ENCODE peak calls at places on chromosomes 1 and 21, in nine cellular contexts. One of them, this sample, is unnamed.

GRCh38 chr1:109438798-109439297 is 12.6 kb upstream of the PSMA5 start:
- DNase-seq in aorta: no peak
- DNase-seq in heart right ventricle: peak; percentile 36
- DNase-seq in left ventricle myocardium inferior: no peak
- DNase-seq in CD4-positive, CD25-positive, alpha-beta regulatory T cell: peak; percentile 2
- DNase-seq in body of pancreas: no peak
- DNase-seq in adipocyte: peak; percentile 77
- DNase-seq in iPS DF 6.9: no peak
- DNase-seq in small intestine: no peak
- DNase-seq in this sample: no peak

GRCh38 chr1:155003227-155003765 is 694 bp downstream of the ZBTB7B start:
- DNase-seq in aorta: no peak
- DNase-seq in heart right ventricle: no peak
- DNase-seq in left ventricle myocardium inferior: no peak
- DNase-seq in CD4-positive, CD25-positive, alpha-beta regulatory T cell: no peak
- DNase-seq in body of pancreas: peak; percentile 57
- DNase-seq in adipocyte: peak; percentile 58
- DNase-seq in iPS DF 6.9: no peak
- DNase-seq in small intestine: no peak
- DNase-seq in this sample: no peak

GRCh38 chr1:40665335-40666171 is at the start of gene RIMS3:
- DNase-seq in aorta: peak; percentile 87
- DNase-seq in heart right ventricle: peak; percentile 62
- DNase-seq in left ventricle myocardium inferior: peak; percentile 81
- DNase-seq in CD4-positive, CD25-positive, alpha-beta regulatory T cell: peak; percentile 78
- DNase-seq in body of pancreas: peak; percentile 83
- DNase-seq in adipocyte: peak; percentile 88
- DNase-seq in iPS DF 6.9: no peak
- DNase-seq in small intestine: peak; percentile 75
- DNase-seq in this sample: peak; percentile 90

GRCh38 chr1:182129398-182129797 is 67.9 kb upstream of the ZNF648 start:
- DNase-seq in aorta: no peak
- DNase-seq in heart right ventricle: no peak
- DNase-seq in left ventricle myocardium inferior: no peak
- DNase-seq in CD4-positive, CD25-positive, alpha-beta regulatory T cell: no peak
- DNase-seq in body of pancreas: peak; percentile 64
- DNase-seq in adipocyte: no peak
- DNase-seq in iPS DF 6.9: no peak
- DNase-seq in small intestine: no peak
- DNase-seq in this sample: no peak

GRCh38 chr1:37477198-37477931 is 3.0 kb downstream of the ZC3H12A start:
- DNase-seq in aorta: peak; percentile 76
- DNase-seq in heart right ventricle: no peak
- DNase-seq in left ventricle myocardium inferior: no peak
- DNase-seq in CD4-positive, CD25-positive, alpha-beta regulatory T cell: peak; percentile 63
- DNase-seq in body of pancreas: peak; percentile 74
- DNase-seq in adipocyte: peak; percentile 45
- DNase-seq in iPS DF 6.9: no peak
- DNase-seq in small intestine: peak; percentile 82
- DNase-seq in this sample: peak; percentile 62

GRCh38 chr1:1148569-1148968 is 25.1 kb upstream of the TTLL10 start:
- DNase-seq in aorta: no peak
- DNase-seq in heart right ventricle: no peak
- DNase-seq in left ventricle myocardium inferior: no peak
- DNase-seq in CD4-positive, CD25-positive, alpha-beta regulatory T cell: no peak
- DNase-seq in body of pancreas: no peak
- DNase-seq in adipocyte: no peak
- DNase-seq in iPS DF 6.9: no peak
- DNase-seq in small intestine: no peak
- DNase-seq in this sample: no peak

GRCh38 chr1:38071530-38072266 is 25.1 kb upstream of the POU3F1 start:
- DNase-seq in aorta: no peak
- DNase-seq in heart right ventricle: no peak
- DNase-seq in left ventricle myocardium inferior: no peak
- DNase-seq in CD4-positive, CD25-positive, alpha-beta regulatory T cell: peak; percentile 34
- DNase-seq in body of pancreas: no peak
- DNase-seq in adipocyte: peak; percentile 6
- DNase-seq in iPS DF 6.9: no peak
- DNase-seq in small intestine: peak; percentile 11
- DNase-seq in this sample: no peak

GRCh38 chr21:43206231-43207042 is 37.6 kb downstream of the CRYAA start:
- DNase-seq in aorta: no peak
- DNase-seq in heart right ventricle: no peak
- DNase-seq in left ventricle myocardium inferior: no peak
- DNase-seq in CD4-positive, CD25-positive, alpha-beta regulatory T cell: no peak
- DNase-seq in body of pancreas: peak; percentile 5
- DNase-seq in adipocyte: no peak
- DNase-seq in iPS DF 6.9: no peak
- DNase-seq in small intestine: no peak
- DNase-seq in this sample: peak; percentile 5

DNA sequence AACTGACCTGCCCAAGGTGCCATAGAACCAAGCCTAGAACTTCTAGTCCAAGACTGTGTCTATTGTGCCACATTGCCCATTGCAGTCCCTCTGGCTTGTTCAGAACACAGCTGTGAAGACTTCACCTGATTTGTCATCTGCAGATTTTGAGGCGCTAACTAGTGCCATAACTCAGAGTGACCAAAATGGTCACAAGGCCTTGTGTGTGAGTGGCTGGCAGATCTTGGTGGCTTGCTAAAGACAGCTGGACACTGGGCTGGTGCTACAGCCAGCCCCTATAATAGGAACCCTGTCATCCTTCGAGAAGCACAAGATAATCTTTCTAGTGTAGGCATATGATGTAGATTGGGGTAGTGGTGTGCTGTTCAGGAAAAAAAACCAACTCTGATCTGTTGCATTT is 63.7 kb upstream of the IFNLR1 start:
- DNase-seq in aorta: no peak
- DNase-seq in heart right ventricle: no peak
- DNase-seq in left ventricle myocardium inferior: no peak
- DNase-seq in CD4-positive, CD25-positive, alpha-beta regulatory T cell: no peak
- DNase-seq in body of pancreas: no peak
- DNase-seq in adipocyte: no peak
- DNase-seq in iPS DF 6.9: no peak
- DNase-seq in small intestine: no peak
- DNase-seq in this sample: no peak
- H3K4me3 ChIP-seq in aorta: no peak overlapping the region
- H3K4me3 ChIP-seq in heart right ventricle: no peak overlapping the region
- H3K4me3 ChIP-seq in left ventricle myocardium inferior: no peak overlapping the region
- H3K4me3 ChIP-seq in CD4-positive, CD25-positive, alpha-beta regulatory T cell: no peak overlapping the region
- H3K4me3 ChIP-seq in body of pancreas: no peak overlapping the region
- H3K4me3 ChIP-seq in adipocyte: no peak overlapping the region
- H3K4me3 ChIP-seq in iPS DF 6.9: no peak overlapping the region
- H3K4me3 ChIP-seq in small intestine: no peak overlapping the region
- H3K4me3 ChIP-seq in this sample: no peak overlapping the region

GRCh38 chr1:177756161-177756560 is 213.7 kb downstream of the SEC16B start:
- DNase-seq in aorta: no peak
- DNase-seq in heart right ventricle: no peak
- DNase-seq in left ventricle myocardium inferior: no peak
- DNase-seq in CD4-positive, CD25-positive, alpha-beta regulatory T cell: no peak
- DNase-seq in body of pancreas: no peak
- DNase-seq in adipocyte: no peak
- DNase-seq in iPS DF 6.9: no peak
- DNase-seq in small intestine: no peak
- DNase-seq in this sample: no peak

GRCh38 chr1:177748080-177748801 is 221.6 kb downstream of the SEC16B start:
- DNase-seq in aorta: no peak
- DNase-seq in heart right ventricle: no peak
- DNase-seq in left ventricle myocardium inferior: no peak
- DNase-seq in CD4-positive, CD25-positive, alpha-beta regulatory T cell: no peak
- DNase-seq in body of pancreas: no peak
- DNase-seq in adipocyte: no peak
- DNase-seq in iPS DF 6.9: no peak
- DNase-seq in small intestine: no peak
- DNase-seq in this sample: no peak

GRCh38 chr1:177754607-177755006 is 215.3 kb downstream of the SEC16B start:
- DNase-seq in aorta: no peak
- DNase-seq in heart right ventricle: no peak
- DNase-seq in left ventricle myocardium inferior: no peak
- DNase-seq in CD4-positive, CD25-positive, alpha-beta regulatory T cell: no peak
- DNase-seq in body of pancreas: no peak
- DNase-seq in adipocyte: no peak
- DNase-seq in iPS DF 6.9: no peak
- DNase-seq in small intestine: no peak
- DNase-seq in this sample: no peak

DNA sequence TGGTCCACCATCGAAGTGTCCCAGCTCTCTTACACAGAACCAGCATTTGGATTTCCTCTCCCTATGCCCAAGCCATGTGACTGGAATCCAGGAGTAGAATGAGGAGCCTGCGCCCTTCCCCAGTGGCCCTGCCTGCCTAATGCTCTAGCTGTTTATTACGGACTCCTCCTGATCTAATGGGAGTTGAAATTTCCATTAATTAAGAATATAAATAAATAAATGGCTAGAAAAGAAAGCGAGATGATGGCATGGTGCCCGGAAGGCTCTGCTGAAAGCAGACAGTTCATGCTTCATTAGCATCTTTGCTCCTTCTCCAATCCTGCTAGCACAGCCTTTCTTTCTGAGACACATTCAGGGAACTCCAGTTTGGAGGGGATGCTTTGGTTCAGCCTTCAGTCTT is 216.2 kb downstream of the SEC16B start:
- DNase-seq in aorta: no peak
- DNase-seq in heart right ventricle: no peak
- DNase-seq in left ventricle myocardium inferior: no peak
- DNase-seq in CD4-positive, CD25-positive, alpha-beta regulatory T cell: no peak
- DNase-seq in body of pancreas: no peak
- DNase-seq in adipocyte: no peak
- DNase-seq in iPS DF 6.9: no peak
- DNase-seq in small intestine: no peak
- DNase-seq in this sample: no peak
- H3K4me1 ChIP-seq in aorta: no peaks in the 10 kb centered on the region
- H3K4me1 ChIP-seq in heart right ventricle: no peaks in the 10 kb centered on the region
- H3K4me1 ChIP-seq in left ventricle myocardium inferior: no peaks in the 10 kb centered on the region
- H3K4me1 ChIP-seq in CD4-positive, CD25-positive, alpha-beta regulatory T cell: no peaks in the 10 kb centered on the region
- H3K4me1 ChIP-seq in body of pancreas: no peaks in the 10 kb centered on the region
- H3K4me1 ChIP-seq in adipocyte: no peaks in the 10 kb centered on the region
- H3K4me1 ChIP-seq in iPS DF 6.9: peaks cover 2% of the 10 kb centered on the region
- H3K4me1 ChIP-seq in small intestine: no peaks in the 10 kb centered on the region
- H3K4me1 ChIP-seq in this sample: no peaks in the 10 kb centered on the region

GRCh38 chr1:10530281-10530740 is 55.6 kb downstream of the PEX14 start:
- DNase-seq in aorta: no peak
- DNase-seq in heart right ventricle: no peak
- DNase-seq in left ventricle myocardium inferior: peak; percentile 23
- DNase-seq in CD4-positive, CD25-positive, alpha-beta regulatory T cell: no peak
- DNase-seq in body of pancreas: peak; percentile 60
- DNase-seq in adipocyte: peak; percentile 60
- DNase-seq in iPS DF 6.9: no peak
- DNase-seq in small intestine: no peak
- DNase-seq in this sample: peak; percentile 38
- H3K4me3 ChIP-seq in aorta: no peak overlapping the region
- H3K4me3 ChIP-seq in heart right ventricle: no peak overlapping the region
- H3K4me3 ChIP-seq in left ventricle myocardium inferior: no peak overlapping the region
- H3K4me3 ChIP-seq in CD4-positive, CD25-positive, alpha-beta regulatory T cell: no peak overlapping the region
- H3K4me3 ChIP-seq in body of pancreas: no peak overlapping the region
- H3K4me3 ChIP-seq in adipocyte: no peak overlapping the region
- H3K4me3 ChIP-seq in iPS DF 6.9: no peak overlapping the region
- H3K4me3 ChIP-seq in small intestine: no peak overlapping the region
- H3K4me3 ChIP-seq in this sample: no peak overlapping the region

DNA sequence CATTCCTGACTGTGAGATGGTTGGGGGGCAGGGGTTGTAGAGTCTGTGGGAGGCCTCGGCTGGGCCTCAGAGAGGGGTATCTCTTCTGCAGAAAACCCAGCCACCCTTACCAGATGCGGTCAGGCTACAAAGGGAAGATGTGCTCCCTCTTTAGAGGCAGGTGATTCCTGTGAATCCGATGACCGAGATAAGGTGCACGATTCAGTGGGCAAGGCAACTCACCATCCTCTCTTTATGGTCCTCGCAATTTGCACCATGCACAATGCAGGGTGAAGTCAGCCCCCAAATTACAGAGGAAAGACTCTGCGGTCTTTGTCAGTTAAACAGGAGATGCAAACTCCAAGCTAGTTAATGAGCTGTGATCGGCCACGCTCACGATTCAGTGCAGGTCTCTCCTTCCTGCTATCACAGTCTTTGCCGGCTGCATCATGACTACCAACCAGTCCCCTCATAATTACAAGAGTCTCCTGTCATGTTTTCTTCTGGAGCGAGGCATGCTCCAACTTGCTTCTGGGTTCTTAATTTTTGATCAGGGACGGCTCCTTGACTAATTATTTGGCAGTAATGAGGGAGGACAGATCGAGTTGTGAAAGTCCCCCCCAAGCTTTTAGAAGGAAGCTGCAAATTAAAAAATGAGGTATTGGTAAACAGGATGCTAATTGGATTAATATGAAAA is 12.5 kb downstream of the TP73 start:
- DNase-seq in aorta: peak; percentile 14
- DNase-seq in heart right ventricle: no peak
- DNase-seq in left ventricle myocardium inferior: peak; percentile 7
- DNase-seq in CD4-positive, CD25-positive, alpha-beta regulatory T cell: no peak
- DNase-seq in body of pancreas: no peak
- DNase-seq in adipocyte: no peak
- DNase-seq in iPS DF 6.9: no peak
- DNase-seq in small intestine: no peak
- DNase-seq in this sample: no peak
- H3K4me1 ChIP-seq in aorta: no peaks in the 10 kb centered on the region
- H3K4me1 ChIP-seq in heart right ventricle: peaks cover 10% of the 10 kb centered on the region
- H3K4me1 ChIP-seq in left ventricle myocardium inferior: peaks cover 14% of the 10 kb centered on the region
- H3K4me1 ChIP-seq in CD4-positive, CD25-positive, alpha-beta regulatory T cell: no peaks in the 10 kb centered on the region
- H3K4me1 ChIP-seq in body of pancreas: peaks cover 14% of the 10 kb centered on the region
- H3K4me1 ChIP-seq in adipocyte: no peaks in the 10 kb centered on the region
- H3K4me1 ChIP-seq in iPS DF 6.9: peaks cover 2% of the 10 kb centered on the region
- H3K4me1 ChIP-seq in small intestine: peaks cover 2% of the 10 kb centered on the region
- H3K4me1 ChIP-seq in this sample: no peaks in the 10 kb centered on the region

GRCh38 chr1:153251562-153251961 is 7.9 kb upstream of the LORICRIN start:
- DNase-seq in aorta: no peak
- DNase-seq in heart right ventricle: no peak
- DNase-seq in left ventricle myocardium inferior: no peak
- DNase-seq in CD4-positive, CD25-positive, alpha-beta regulatory T cell: no peak
- DNase-seq in body of pancreas: no peak
- DNase-seq in adipocyte: no peak
- DNase-seq in iPS DF 6.9: no peak
- DNase-seq in small intestine: no peak
- DNase-seq in this sample: no peak
- H3K4me3 ChIP-seq in aorta: no peak overlapping the region
- H3K4me3 ChIP-seq in heart right ventricle: no peak overlapping the region
- H3K4me3 ChIP-seq in left ventricle myocardium inferior: no peak overlapping the region
- H3K4me3 ChIP-seq in CD4-positive, CD25-positive, alpha-beta regulatory T cell: no peak overlapping the region
- H3K4me3 ChIP-seq in body of pancreas: no peak overlapping the region
- H3K4me3 ChIP-seq in adipocyte: no peak overlapping the region
- H3K4me3 ChIP-seq in iPS DF 6.9: no peak overlapping the region
- H3K4me3 ChIP-seq in small intestine: no peak overlapping the region
- H3K4me3 ChIP-seq in this sample: no peak overlapping the region

GRCh38 chr1:31479801-31480200 is 66.8 kb downstream of the SERINC2 start:
- DNase-seq in aorta: no peak
- DNase-seq in heart right ventricle: no peak
- DNase-seq in left ventricle myocardium inferior: no peak
- DNase-seq in CD4-positive, CD25-positive, alpha-beta regulatory T cell: no peak
- DNase-seq in body of pancreas: no peak
- DNase-seq in adipocyte: no peak
- DNase-seq in iPS DF 6.9: no peak
- DNase-seq in small intestine: no peak
- DNase-seq in this sample: no peak
- H3K4me1 ChIP-seq in aorta: no peaks in the 10 kb centered on the region
- H3K4me1 ChIP-seq in heart right ventricle: no peaks in the 10 kb centered on the region
- H3K4me1 ChIP-seq in left ventricle myocardium inferior: no peaks in the 10 kb centered on the region
- H3K4me1 ChIP-seq in CD4-positive, CD25-positive, alpha-beta regulatory T cell: no peaks in the 10 kb centered on the region
- H3K4me1 ChIP-seq in body of pancreas: peaks cover 5% of the 10 kb centered on the region
- H3K4me1 ChIP-seq in adipocyte: peaks cover 22% of the 10 kb centered on the region
- H3K4me1 ChIP-seq in iPS DF 6.9: no peaks in the 10 kb centered on the region
- H3K4me1 ChIP-seq in small intestine: peaks cover 5% of the 10 kb centered on the region
- H3K4me1 ChIP-seq in this sample: no peaks in the 10 kb centered on the region

GRCh38 chr1:29121951-29122661 is 1.6 kb downstream of the TMEM200B start:
- DNase-seq in aorta: peak; percentile 74
- DNase-seq in heart right ventricle: peak; percentile 34
- DNase-seq in left ventricle myocardium inferior: peak; percentile 37
- DNase-seq in CD4-positive, CD25-positive, alpha-beta regulatory T cell: no peak
- DNase-seq in body of pancreas: no peak
- DNase-seq in adipocyte: peak; percentile 67
- DNase-seq in iPS DF 6.9: no peak
- DNase-seq in small intestine: no peak
- DNase-seq in this sample: peak; percentile 83
- H3K4me3 ChIP-seq in aorta: peak overlapping the region; percentile 61
- H3K4me3 ChIP-seq in heart right ventricle: peak overlapping the region; percentile 66
- H3K4me3 ChIP-seq in left ventricle myocardium inferior: peak overlapping the region; percentile 86
- H3K4me3 ChIP-seq in CD4-positive, CD25-positive, alpha-beta regulatory T cell: no peak overlapping the region
- H3K4me3 ChIP-seq in body of pancreas: no peak overlapping the region
- H3K4me3 ChIP-seq in adipocyte: peak overlapping the region; percentile 87
- H3K4me3 ChIP-seq in iPS DF 6.9: peak overlapping the region; percentile 45
- H3K4me3 ChIP-seq in small intestine: peak overlapping the region; percentile 19
- H3K4me3 ChIP-seq in this sample: peak overlapping the region; percentile 70